ENCODE peak calls at places on chromosomes 4 and X, in six cellular contexts. One of them, this sample, is unnamed.

GRCh38 chrX:72201836-72202536 is 20.4 kb downstream of the PIN4 start:
- DNase-seq in hippocampal formation: no peak
- DNase-seq in dermis blood vessel endothelial cell: peak
- DNase-seq in activated naive CD4-positive, alpha-beta T cell treated with Interleukin-2 at 50 U/mL for 16 hours: no peak
- DNase-seq in activated T-cell treated with anti-CD3 and anti-CD28 coated beads for 48 hours: no peak
- DNase-seq in NCI-H2081: no peak
- DNase-seq in this sample: no peak

GRCh38 chr4:53714377-53715140 is 123.3 kb upstream of the LNX1 start:
- DNase-seq in hippocampal formation: no peak
- DNase-seq in dermis blood vessel endothelial cell: no peak
- DNase-seq in activated naive CD4-positive, alpha-beta T cell treated with Interleukin-2 at 50 U/mL for 16 hours: no peak
- DNase-seq in activated T-cell treated with anti-CD3 and anti-CD28 coated beads for 48 hours: no peak
- DNase-seq in NCI-H2081: no peak
- DNase-seq in this sample: no peak

GRCh38 chr4:137558951-137559350 is 26.7 kb upstream of the PCDH18 start:
- DNase-seq in hippocampal formation: no peak
- DNase-seq in dermis blood vessel endothelial cell: no peak
- DNase-seq in activated naive CD4-positive, alpha-beta T cell treated with Interleukin-2 at 50 U/mL for 16 hours: no peak
- DNase-seq in activated T-cell treated with anti-CD3 and anti-CD28 coated beads for 48 hours: no peak
- DNase-seq in NCI-H2081: no peak
- DNase-seq in this sample: no peak

GRCh38 chrX:13638826-13639225 is 14.1 kb upstream of the TCEANC start:
- DNase-seq in hippocampal formation: no peak
- DNase-seq in dermis blood vessel endothelial cell: no peak
- DNase-seq in activated naive CD4-positive, alpha-beta T cell treated with Interleukin-2 at 50 U/mL for 16 hours: no peak
- DNase-seq in activated T-cell treated with anti-CD3 and anti-CD28 coated beads for 48 hours: no peak
- DNase-seq in NCI-H2081: no peak
- DNase-seq in this sample: no peak

GRCh38 chr4:54322817-54323417 is 93.8 kb downstream of the PDGFRA start:
- DNase-seq in hippocampal formation: peak
- DNase-seq in dermis blood vessel endothelial cell: peak
- DNase-seq in activated naive CD4-positive, alpha-beta T cell treated with Interleukin-2 at 50 U/mL for 16 hours: peak
- DNase-seq in activated T-cell treated with anti-CD3 and anti-CD28 coated beads for 48 hours: peak
- DNase-seq in NCI-H2081: peak
- DNase-seq in this sample: no peak

GRCh38 chr4:82643994-82644730 is 82.4 kb upstream of the TMEM150C start:
- DNase-seq in hippocampal formation: no peak
- DNase-seq in dermis blood vessel endothelial cell: no peak
- DNase-seq in activated naive CD4-positive, alpha-beta T cell treated with Interleukin-2 at 50 U/mL for 16 hours: no peak
- DNase-seq in activated T-cell treated with anti-CD3 and anti-CD28 coated beads for 48 hours: no peak
- DNase-seq in NCI-H2081: no peak
- DNase-seq in this sample: no peak

GRCh38 chr4:122576261-122577188 is 44.3 kb downstream of the IL21 start:
- DNase-seq in hippocampal formation: no peak
- DNase-seq in dermis blood vessel endothelial cell: peak
- DNase-seq in activated naive CD4-positive, alpha-beta T cell treated with Interleukin-2 at 50 U/mL for 16 hours: peak
- DNase-seq in activated T-cell treated with anti-CD3 and anti-CD28 coated beads for 48 hours: no peak
- DNase-seq in NCI-H2081: peak
- DNase-seq in this sample: no peak

GRCh38 chr4:26916195-26916594 is 55.6 kb downstream of the STIM2 start:
- DNase-seq in hippocampal formation: no peak
- DNase-seq in dermis blood vessel endothelial cell: no peak
- DNase-seq in activated naive CD4-positive, alpha-beta T cell treated with Interleukin-2 at 50 U/mL for 16 hours: no peak
- DNase-seq in activated T-cell treated with anti-CD3 and anti-CD28 coated beads for 48 hours: no peak
- DNase-seq in NCI-H2081: peak
- DNase-seq in this sample: no peak

GRCh38 chrX:80285131-80285773 is 135.0 kb upstream of the TENT5D start:
- DNase-seq in hippocampal formation: no peak
- DNase-seq in dermis blood vessel endothelial cell: no peak
- DNase-seq in activated naive CD4-positive, alpha-beta T cell treated with Interleukin-2 at 50 U/mL for 16 hours: no peak
- DNase-seq in activated T-cell treated with anti-CD3 and anti-CD28 coated beads for 48 hours: no peak
- DNase-seq in NCI-H2081: no peak
- DNase-seq in this sample: no peak

GRCh38 chr4:15556533-15556932 is 86.9 kb downstream of the CC2D2A start:
- DNase-seq in hippocampal formation: no peak
- DNase-seq in dermis blood vessel endothelial cell: no peak
- DNase-seq in activated naive CD4-positive, alpha-beta T cell treated with Interleukin-2 at 50 U/mL for 16 hours: no peak
- DNase-seq in activated T-cell treated with anti-CD3 and anti-CD28 coated beads for 48 hours: no peak
- DNase-seq in NCI-H2081: no peak
- DNase-seq in this sample: no peak

GRCh38 chr4:118277243-118277642 is 75.6 kb downstream of the PRSS12 start:
- DNase-seq in hippocampal formation: no peak
- DNase-seq in dermis blood vessel endothelial cell: no peak
- DNase-seq in activated naive CD4-positive, alpha-beta T cell treated with Interleukin-2 at 50 U/mL for 16 hours: no peak
- DNase-seq in activated T-cell treated with anti-CD3 and anti-CD28 coated beads for 48 hours: no peak
- DNase-seq in NCI-H2081: no peak
- DNase-seq in this sample: no peak

This sample was measured in GM12878.